ENCODE peak calls at places on chromosome 11, in five cellular contexts. Q, A, Y, D and V are unnamed samples.
A peak's percentile ranks its signal among the peaks of the same experiment; 100 is the strongest.

GRCh38 chr11:134033696-134034491 is 35.0 kb upstream of the JAM3 start:
- DNase-seq in Q (peak; percentile 79), A (peak; percentile 88), Y (peak; percentile 86), D (peak; percentile 77), V (peak; percentile 63)

GRCh38 chr11:59954219-59954847 is 9.5 kb upstream of the OOSP4A start:
- DNase-seq in Q (no peak), A (no peak), Y (no peak), D (no peak), V (no peak)

GRCh38 chr11:74462009-74462408 is 5.3 kb downstream of the KCNE3 start:
- DNase-seq in Q (peak; percentile 7), A (peak; percentile 43), Y (peak; percentile 16), D (peak; percentile 36), V (no peak)

GRCh38 chr11:66333220-66333877 is 2.9 kb downstream of the RIN1 start:
- DNase-seq in Q (no peak), A (no peak), Y (no peak), D (no peak), V (no peak)

GRCh38 chr11:133955945-133956421 is 785 bp downstream of the IGSF9B start:
- DNase-seq in Q (no peak), A (no peak), Y (no peak), D (no peak), V (no peak)

GRCh38 chr11:46178542-46178941 is 57.3 kb upstream of the PHF21A start:
- DNase-seq in Q (no peak), A (no peak), Y (no peak), D (no peak), V (no peak)

GRCh38 chr11:22539851-22540376 is 85.7 kb downstream of the FANCF start:
- DNase-seq in Q (no peak), A (no peak), Y (peak; percentile 9), D (no peak), V (no peak)

GRCh38 chr11:10067629-10068300 is 226.3 kb downstream of the SBF2 start:
- DNase-seq in Q (no peak), A (no peak), Y (no peak), D (no peak), V (no peak)

GRCh38 chr11:3192511-3193372 is 25.9 kb downstream of the MRGPRG start:
- DNase-seq in Q (no peak), A (no peak), Y (no peak), D (no peak), V (no peak)

GRCh38 chr11:84899740-84900139 is 727.4 kb downstream of the DLG2 start:
- DNase-seq in Q (no peak), A (no peak), Y (no peak), D (no peak), V (no peak)

GRCh38 chr11:96234866-96235441 is 108.0 kb downstream of the MAML2 start:
- DNase-seq in Q (no peak), A (no peak), Y (no peak), D (no peak), V (no peak)

GRCh38 chr11:85791326-85791990 is 19.5 kb downstream of the SYTL2 start:
- DNase-seq in Q (no peak), A (no peak), Y (no peak), D (no peak), V (no peak)

GRCh38 chr11:35377262-35377661 is 42.1 kb downstream of the SLC1A2 start:
- DNase-seq in Q (no peak), A (no peak), Y (no peak), D (no peak), V (no peak)

GRCh38 chr11:60924110-60924905 is at the start of gene TMEM132A:
- DNase-seq in Q (peak; percentile 88), A (peak; percentile 90), Y (peak; percentile 83), D (peak; percentile 76), V (peak; percentile 79)

GRCh38 chr11:88849368-88849767 is 216.4 kb downstream of the GRM5 start:
- DNase-seq in Q (no peak), A (no peak), Y (no peak), D (no peak), V (no peak)

GRCh38 chr11:33039274-33040126 is at the start of gene TCP11L1:
- DNase-seq in Q (peak; percentile 94), A (peak; percentile 96), Y (peak; percentile 96), D (peak; percentile 92), V (peak; percentile 85)

GRCh38 chr11:12577746-12578644 is 96.2 kb upstream of the TEAD1 start:
- DNase-seq in Q (no peak), A (no peak), Y (no peak), D (no peak), V (no peak)

GRCh38 chr11:70650075-70650909 is 252.0 kb downstream of the CTTN start:
- DNase-seq in Q (no peak), A (peak; percentile 61), Y (peak; percentile 37), D (peak; percentile 28), V (peak; percentile 92)

GRCh38 chr11:57493507-57494503 is 21.7 kb downstream of the SLC43A1 start:
- DNase-seq in Q (no peak), A (peak; percentile 48), Y (peak; percentile 18), D (peak; percentile 37), V (peak; percentile 62)

GRCh38 chr11:72380132-72380503 is 54.2 kb downstream of the CLPB start:
- DNase-seq in Q (no peak), A (no peak), Y (no peak), D (no peak), V (no peak)

GRCh38 chr11:47863189-47863892 is 15.2 kb upstream of the NUP160 start:
- DNase-seq in Q (no peak), A (no peak), Y (no peak), D (no peak), V (no peak)

GRCh38 chr11:130655308-130655707 is 206.9 kb downstream of the ADAMTS15 start:
- DNase-seq in Q (no peak), A (no peak), Y (no peak), D (no peak), V (no peak)

GRCh38 chr11:113881856-113882255 is 6.5 kb upstream of the USP28 start:
- DNase-seq in Q (no peak), A (no peak), Y (no peak), D (no peak), V (no peak)

GRCh38 chr11:71164186-71164585 is 88.2 kb downstream of the SHANK2 start:
- DNase-seq in Q (no peak), A (no peak), Y (no peak), D (no peak), V (no peak)

GRCh38 chr11:78192911-78193341 is 4.2 kb downstream of the USP35 start:
- DNase-seq in Q (no peak), A (no peak), Y (no peak), D (no peak), V (no peak)

GRCh38 chr11:119509969-119510401 is 87.0 kb upstream of the THY1 start:
- DNase-seq in Q (no peak), A (peak; percentile 15), Y (no peak), D (no peak), V (no peak)

GRCh38 chr11:71474771-71475483 is 21.9 kb downstream of the NADSYN1 start:
- DNase-seq in Q (no peak), A (no peak), Y (no peak), D (no peak), V (no peak)

GRCh38 chr11:46977038-46977818 is 40.7 kb downstream of the CSTPP1 start:
- DNase-seq in Q (peak; percentile 53), A (peak; percentile 75), Y (peak; percentile 85), D (peak; percentile 23), V (no peak)

GRCh38 chr11:64592234-64592615 is 1.2 kb downstream of the SLC22A12 start:
- DNase-seq in Q (no peak), A (no peak), Y (no peak), D (no peak), V (no peak)

GRCh38 chr11:123449436-123449835 is 19.4 kb downstream of the GRAMD1B start:
- DNase-seq in Q (no peak), A (no peak), Y (no peak), D (no peak), V (no peak)

GRCh38 chr11:113519989-113520613 is 44.9 kb upstream of the DRD2 start:
- DNase-seq in Q (no peak), A (no peak), Y (no peak), D (no peak), V (no peak)

GRCh38 chr11:76610371-76610770 is 60.2 kb downstream of the LRRC32 start:
- DNase-seq in Q (no peak), A (no peak), Y (no peak), D (no peak), V (no peak)

GRCh38 chr11:100876826-100877545 is 189.9 kb downstream of the ARHGAP42 start:
- DNase-seq in Q (no peak), A (no peak), Y (no peak), D (no peak), V (no peak)